ENCODE peak calls at places on chromosomes 2 and 18, in eight cellular contexts. T is SK-N-SH, E is OCI-LY7, W is neural progenitor cell, J is PC-3, H is GM23338, C is HCT116, U is MM.1S. R is an unnamed sample. For H3K4me1, the result is how much of the 10 kb centered on the place peaks cover.

GRCh38 chr18:2050016-2050415 is 521.3 kb downstream of the METTL4 start:
- DNase-seq in T (no peak), E (no peak), W (no peak), J (no peak), H (no peak), C (no peak), U (no peak), R (no peak)

GRCh38 chr18:23331091-23331920 is 121.8 kb upstream of the RIOK3 start:
- DNase-seq in T (no peak), E (no peak), W (no peak), J (peak), H (peak), C (no peak), U (no peak), R (peak)

GRCh38 chr2:136932700-136933099 is 167.4 kb downstream of the THSD7B start:
- DNase-seq in T (peak), E (peak), W (peak), J (peak), H (peak), C (no peak), U (no peak), R (peak)

GRCh38 chr2:108637304-108637669 is 82.0 kb upstream of the RANBP2 start:
- DNase-seq in T (no peak), E (no peak), W (no peak), J (no peak), H (no peak), C (no peak), U (no peak), R (peak)

GRCh38 chr2:112924855-112925254 is 13.9 kb downstream of the IL37 start:
- DNase-seq in T (no peak), E (no peak), W (no peak), J (no peak), H (no peak), C (no peak), U (no peak), R (peak)

GRCh38 chr2:38298539-38298938 is 78.5 kb downstream of the ATL2 start:
- DNase-seq in T (no peak), E (no peak), W (no peak), J (no peak), H (no peak), C (no peak), U (no peak), R (no peak)

GRCh38 chr2:160695402-160696060 is 201.9 kb upstream of the RBMS1 start:
- DNase-seq in T (no peak), E (no peak), W (no peak), J (peak), H (no peak), C (no peak), U (peak), R (no peak)

GRCh38 chr2:133561045-133561852 is 7.0 kb downstream of the NCKAP5 start:
- DNase-seq in T (peak), E (peak), W (peak), J (peak), H (peak), C (peak), U (peak), R (peak)

GRCh38 chr2:176997074-176997791 is 215.4 kb upstream of the HNRNPA3 start:
- DNase-seq in T (no peak), E (no peak), W (no peak), J (peak), H (no peak), C (peak), U (no peak), R (peak)

GRCh38 chr2:7450188-7451156 is 533.3 kb downstream of the RNF144A start:
- DNase-seq in T (no peak), E (no peak), W (no peak), J (no peak), H (no peak), C (no peak), U (no peak), R (no peak)

GRCh38 chr2:1887915-1888314 is 143.6 kb upstream of the PXDN start:
- DNase-seq in T (no peak), E (no peak), W (peak), J (peak), H (peak), C (peak), U (no peak), R (no peak)

GRCh38 chr2:128303095-128303791 is 15.4 kb downstream of the HS6ST1 start:
- DNase-seq in T (no peak), E (peak), W (no peak), J (no peak), H (no peak), C (no peak), U (no peak), R (no peak)
- TF ChIP-seq EZH2phosphoT487 in T (no peak), E (no peak), W (no peak), J (no peak), H (no peak), C (no peak), U (no peak), R (no peak)

DNA sequence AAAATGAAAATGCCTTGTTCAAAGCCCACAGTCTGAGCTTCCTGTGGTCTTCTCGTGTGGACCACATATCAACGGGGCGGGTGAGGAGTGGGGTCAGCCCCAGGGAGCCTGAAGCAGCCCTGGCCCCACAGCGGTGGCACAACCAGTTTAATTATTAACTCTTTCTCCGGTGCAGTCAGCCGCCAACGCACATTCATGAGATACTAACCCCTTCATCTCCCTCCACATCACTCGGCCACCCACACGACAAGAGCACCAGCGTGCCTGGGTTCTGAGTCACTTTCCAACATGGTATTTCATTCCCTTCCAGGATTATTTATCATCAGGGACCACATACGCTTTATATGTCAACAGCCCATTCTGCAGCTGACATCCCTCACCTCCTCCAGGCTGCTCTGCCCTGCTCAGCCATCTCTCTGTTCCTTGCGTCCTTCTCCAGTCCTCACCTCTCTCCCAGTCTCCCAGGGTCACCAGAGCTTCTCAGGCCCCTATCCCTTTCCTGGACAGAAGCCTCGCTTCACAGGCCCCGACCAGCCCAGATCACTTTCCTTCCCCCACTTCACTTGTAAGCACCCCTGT is 48.0 kb upstream of the ID2 start:
- DNase-seq in T (no peak), E (no peak), W (no peak), J (peak), H (no peak), C (peak), U (no peak), R (peak)
- TF ChIP-seq CTCF in T (no peak), E (no peak), W (no peak), J (no peak), H (no peak), C (no peak), U (no peak), R (no peak)

GRCh38 chr2:241214209-241214608 is 25.7 kb downstream of the ANO7 start:
- DNase-seq in T (no peak), E (no peak), W (no peak), J (no peak), H (no peak), C (no peak), U (no peak), R (no peak)

GRCh38 chr2:241216211-241216761 is 27.8 kb downstream of the ANO7 start:
- DNase-seq in T (no peak), E (no peak), W (peak), J (no peak), H (peak), C (no peak), U (no peak), R (no peak)

GRCh38 chr2:241213567-241213966 is 25.1 kb downstream of the ANO7 start:
- DNase-seq in T (no peak), E (no peak), W (no peak), J (no peak), H (no peak), C (no peak), U (no peak), R (no peak)

GRCh38 chr2:241214766-241215165 is 26.3 kb downstream of the ANO7 start:
- DNase-seq in T (no peak), E (no peak), W (no peak), J (no peak), H (no peak), C (no peak), U (no peak), R (no peak)

DNA sequence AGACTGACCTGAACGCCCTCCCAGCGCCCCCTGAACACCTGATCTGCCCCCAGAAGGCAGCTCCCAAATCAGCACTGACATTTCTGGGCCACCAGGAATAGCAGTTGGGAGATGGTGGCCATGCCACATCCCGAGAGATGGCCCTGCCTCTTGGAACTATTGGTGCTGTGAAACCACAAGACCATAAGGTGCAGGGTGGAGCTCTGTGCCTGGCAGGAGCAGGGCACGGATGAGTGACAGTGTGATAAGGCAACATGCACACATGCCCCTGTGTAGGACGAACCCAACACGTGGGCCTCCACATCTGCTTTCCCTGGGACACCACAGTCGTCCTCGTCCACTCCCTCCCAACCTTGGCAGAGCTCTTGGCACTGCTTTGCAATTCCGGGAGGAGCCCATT is 26.9 kb downstream of the ANO7 start:
- DNase-seq in T (no peak), E (no peak), W (no peak), J (no peak), H (no peak), C (no peak), U (no peak), R (no peak)
- H3K4me1 ChIP-seq in T (under half), E (under half), W (under half), J (under half), H (under half), C (under half), U (under half), R (under half)

GRCh38 chr2:230011617-230012016 is 57.1 kb downstream of the SLC16A14 start:
- DNase-seq in T (no peak), E (no peak), W (no peak), J (peak), H (no peak), C (no peak), U (no peak), R (no peak)
- TF ChIP-seq EZH2phosphoT487 in T (no peak), E (no peak), W (no peak), J (no peak), H (no peak), C (no peak), U (no peak), R (no peak)

DNA sequence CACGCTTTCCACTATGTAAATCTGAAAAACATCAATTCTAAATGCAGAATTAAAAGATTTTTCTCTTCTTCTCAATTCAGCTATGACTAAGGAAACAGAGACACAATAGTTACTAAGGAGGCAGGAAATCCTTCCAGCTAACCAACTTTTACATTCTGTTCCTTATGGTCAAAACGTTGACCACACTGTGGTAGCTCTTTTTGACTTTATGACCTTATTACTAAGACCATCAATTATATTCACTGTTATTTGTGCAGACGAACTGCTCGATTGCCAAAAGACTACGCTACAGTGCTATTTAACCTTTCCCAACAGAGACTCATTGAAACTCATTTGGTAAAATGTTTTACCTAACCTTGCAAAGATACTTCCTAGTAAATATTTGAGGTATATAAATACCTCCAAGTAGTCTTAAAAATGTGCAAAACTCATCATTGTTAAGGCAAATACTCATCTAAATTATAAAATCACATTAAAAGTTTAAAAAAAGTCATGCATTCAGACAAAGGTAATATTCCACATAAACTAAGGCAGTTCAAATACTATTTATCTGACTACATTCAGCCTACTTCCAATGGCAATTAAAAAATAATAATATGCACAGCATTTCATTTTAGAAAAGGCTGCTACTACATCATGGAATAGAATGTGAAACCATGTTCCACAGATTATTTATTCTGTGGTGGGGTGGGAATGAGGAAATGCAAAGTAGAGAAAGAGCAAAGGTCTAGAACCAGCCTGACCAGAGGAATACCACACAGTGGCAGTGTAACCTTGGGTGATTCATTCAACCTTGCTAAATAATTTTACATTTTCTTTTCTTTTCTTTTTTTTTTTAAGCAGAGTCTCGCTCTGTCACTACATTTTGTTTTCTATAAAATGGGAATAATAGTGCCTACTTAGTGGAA is 139.8 kb downstream of the THADA start:
- DNase-seq in T (no peak), E (no peak), W (no peak), J (peak), H (no peak), C (no peak), U (no peak), R (peak)
- TF ChIP-seq CTCF in T (no peak), E (no peak), W (no peak), J (no peak), H (no peak), C (peak), U (no peak), R (no peak)

DNA sequence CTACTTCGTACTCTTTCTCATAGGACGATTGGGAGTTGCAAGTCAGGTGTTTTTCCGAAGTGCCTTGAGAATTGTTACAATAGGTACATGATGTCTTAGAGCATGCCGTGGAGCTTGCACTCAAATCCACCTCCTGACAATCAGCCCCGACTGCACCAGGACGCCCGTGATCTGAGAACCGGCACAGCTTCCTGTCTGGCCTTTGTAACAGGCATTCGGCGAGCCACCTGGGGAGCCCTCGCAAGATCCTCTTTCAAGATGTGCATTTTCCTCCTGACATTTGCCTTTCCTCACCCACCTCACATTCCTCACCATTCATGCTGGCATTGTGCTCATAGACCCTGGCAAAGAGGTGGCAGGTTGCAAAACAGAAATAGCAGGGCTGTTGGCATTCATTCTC is 427.3 kb downstream of the GALR1 start:
- DNase-seq in T (no peak), E (no peak), W (peak), J (no peak), H (peak), C (no peak), U (no peak), R (no peak)
- H3K4me1 ChIP-seq in T (under half), E (under half), W (under half), J (under half), H (under half), C (under half), U (under half), R (under half)

GRCh38 chr2:232328038-232328435 is 50.5 kb upstream of the ALPP start:
- DNase-seq in T (no peak), E (peak), W (no peak), J (no peak), H (no peak), C (no peak), U (no peak), R (no peak)
- TF ChIP-seq EZH2phosphoT487 in T (no peak), E (no peak), W (no peak), J (no peak), H (no peak), C (no peak), U (no peak), R (no peak)

DNA sequence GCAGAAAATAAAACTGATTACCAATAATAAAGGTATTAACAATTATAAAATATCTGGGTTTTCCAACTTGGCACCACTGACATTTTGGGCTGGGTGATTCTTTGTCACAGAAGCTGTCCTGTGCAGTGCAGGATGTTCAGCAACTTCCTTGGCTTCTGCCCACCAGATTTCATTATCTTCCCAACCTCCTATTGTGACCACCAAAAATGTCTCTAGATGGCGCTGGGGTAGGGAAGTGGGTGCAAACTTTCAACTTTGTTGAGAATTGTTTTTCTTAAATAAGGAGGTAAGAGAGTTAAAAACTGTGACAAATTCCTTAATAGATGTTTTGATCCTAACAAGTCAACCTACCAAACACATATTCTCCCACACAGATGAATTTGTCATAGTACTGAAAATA is 90.1 kb downstream of the GAREM1 start:
- DNase-seq in T (no peak), E (peak), W (no peak), J (no peak), H (peak), C (no peak), U (no peak), R (no peak)
- TF ChIP-seq CTCF in T (no peak), E (peak), W (peak), J (peak), H (peak), C (peak), U (no peak), R (no peak)

GRCh38 chr2:16620590-16620989 is 45.0 kb downstream of the CYRIA start:
- DNase-seq in T (no peak), E (no peak), W (no peak), J (peak), H (no peak), C (no peak), U (no peak), R (no peak)
- H3K4me1 ChIP-seq in T (under half), E (half or more), W (under half), J (under half), H (under half), C (under half), U (under half), R (under half)